ENCODE peak calls at places on chromosomes 6 and 20, in eight cellular contexts. F is K562, B is fibroblast of mammary gland, E is psoas muscle, D is neural progenitor cell, G is PC-3, U is hepatocyte, O is Peyer's patch. S is an unnamed sample.

GRCh38 chr6:33112148-33112547 is 36.4 kb downstream of the HLA-DPB1 start:
- DNase-seq in F (peak), B (peak), E (no peak), D (no peak), G (peak), U (peak), O (peak), S (no peak)

GRCh38 chr20:34768105-34768504 is 57.3 kb downstream of the NCOA6 start:
- DNase-seq in F (no peak), B (peak), E (no peak), D (no peak), G (peak), U (no peak), O (no peak), S (no peak)

GRCh38 chr6:167915139-167915538 is 82.3 kb upstream of the KIF25 start:
- DNase-seq in F (no peak), B (no peak), E (no peak), D (no peak), G (no peak), U (no peak), O (no peak), S (no peak)

GRCh38 chr20:1888796-1889463 is 6.3 kb upstream of the SIRPA start:
- DNase-seq in F (no peak), B (peak), E (peak), D (peak), G (no peak), U (peak), O (no peak), S (no peak)

GRCh38 chr20:24668384-24668702 is 198.9 kb downstream of the SYNDIG1 start:
- DNase-seq in F (no peak), B (no peak), E (no peak), D (no peak), G (no peak), U (no peak), O (no peak), S (no peak)

GRCh38 chr20:50540620-50541605 is 30.7 kb downstream of the PTPN1 start:
- DNase-seq in F (no peak), B (peak), E (no peak), D (no peak), G (peak), U (peak), O (no peak), S (no peak)

GRCh38 chr20:49259799-49260198 is 18.1 kb downstream of the ZNFX1 start:
- DNase-seq in F (no peak), B (no peak), E (no peak), D (no peak), G (no peak), U (no peak), O (no peak), S (no peak)

GRCh38 chr20:52959125-52959524 is 13.0 kb upstream of the TSHZ2 start:
- DNase-seq in F (no peak), B (no peak), E (no peak), D (peak), G (no peak), U (peak), O (no peak), S (no peak)

GRCh38 chr6:148044261-148044731 is 298.3 kb upstream of the SASH1 start:
- DNase-seq in F (no peak), B (peak), E (no peak), D (no peak), G (peak), U (no peak), O (no peak), S (no peak)

GRCh38 chr20:38127011-38127621 is 38.0 kb downstream of the TGM2 start:
- DNase-seq in F (peak), B (peak), E (peak), D (no peak), G (peak), U (peak), O (no peak), S (peak)
- H3K4me3 ChIP-seq in F (no peak), B (no peak), E (no peak), D (no peak), G (no peak), U (no peak), O (no peak), S (no peak)

GRCh38 chr6:37232430-37233017 is 25.0 kb upstream of the TBC1D22B start:
- DNase-seq in F (peak), B (no peak), E (no peak), D (no peak), G (no peak), U (no peak), O (no peak), S (no peak)

GRCh38 chr6:37233541-37233940 is 24.0 kb upstream of the TBC1D22B start:
- DNase-seq in F (no peak), B (no peak), E (no peak), D (no peak), G (no peak), U (no peak), O (no peak), S (no peak)

GRCh38 chr6:37225350-37226169 is 32.0 kb upstream of the TBC1D22B start:
- DNase-seq in F (no peak), B (no peak), E (no peak), D (no peak), G (no peak), U (no peak), O (no peak), S (no peak)

GRCh38 chr6:37230104-37230503 is 27.5 kb upstream of the TBC1D22B start:
- DNase-seq in F (no peak), B (no peak), E (no peak), D (no peak), G (no peak), U (no peak), O (no peak), S (no peak)
- TF ChIP-seq CTCF in F (no peak), B (no peak), E (no peak), D (no peak), G (no peak), U (no peak), O (no peak), S (no peak)

DNA sequence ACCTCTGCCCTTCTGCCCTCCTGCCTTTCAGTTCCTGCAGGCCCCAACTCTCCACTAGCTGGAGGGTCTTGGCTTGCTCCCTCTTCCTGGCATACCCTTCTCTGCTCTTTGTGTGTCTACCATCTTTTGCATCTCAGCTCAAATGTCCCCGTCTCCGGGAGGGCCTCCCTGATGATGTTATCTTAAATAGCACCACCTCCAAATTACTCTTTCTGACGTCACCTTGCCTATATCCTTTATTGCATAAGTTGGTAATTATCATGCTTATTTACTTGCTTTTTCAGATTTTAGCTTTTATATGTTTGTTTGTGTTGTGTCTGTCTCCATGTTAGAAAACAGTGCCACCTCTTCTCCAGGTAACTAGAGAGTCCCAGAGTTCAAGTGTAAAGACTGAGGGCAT is 36.0 kb upstream of the FYN start:
- DNase-seq in F (no peak), B (no peak), E (no peak), D (no peak), G (no peak), U (no peak), O (no peak), S (no peak)
- H3K4me3 ChIP-seq in F (no peak), B (no peak), E (no peak), D (peak), G (no peak), U (no peak), O (no peak), S (no peak)

GRCh38 chr6:169930799-169931198 is 179.4 kb downstream of the ERMARD start:
- DNase-seq in F (no peak), B (no peak), E (no peak), D (peak), G (no peak), U (no peak), O (no peak), S (no peak)
- TF ChIP-seq CTCF in F (peak), B (no peak), E (no peak), D (peak), G (no peak), U (no peak), O (no peak), S (no peak)

DNA sequence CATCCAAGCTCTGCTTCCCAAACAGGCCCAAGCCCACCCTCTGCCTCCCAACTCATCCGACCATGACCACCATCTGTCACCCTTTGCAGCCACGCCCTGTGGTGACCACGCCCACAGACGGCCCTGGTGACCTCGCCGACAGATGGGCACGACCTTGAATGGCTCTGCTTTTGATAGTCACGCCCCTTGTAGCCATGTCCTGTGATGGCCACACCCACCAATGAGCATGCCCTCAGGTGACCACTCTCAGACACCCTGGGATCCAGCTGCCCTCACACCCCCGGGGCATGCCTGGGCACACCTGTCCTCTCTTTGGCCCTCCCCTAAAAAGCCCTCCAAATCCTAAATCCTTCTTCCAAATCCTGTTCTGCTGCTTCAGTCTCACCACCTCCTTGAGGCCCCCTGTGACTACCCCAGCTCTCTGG is 51.0 kb downstream of the SSR1 start:
- DNase-seq in F (peak), B (no peak), E (no peak), D (no peak), G (no peak), U (peak), O (no peak), S (no peak)
- H3K4me3 ChIP-seq in F (no peak), B (no peak), E (peak), D (peak), G (peak), U (no peak), O (peak), S (peak)